ENCODE peak calls at places on chromosomes 7 and 10, in five cellular contexts. One of them, this sample, is unnamed. For H3K4me1, the result is how much of the 10 kb centered on the place peaks cover.

GRCh38 chr7:79453558-79454324 is at the start of gene MAGI2:
- DNase-seq in cardiac muscle cell: peak
- DNase-seq in lung: peak
- DNase-seq in stomach: peak
- DNase-seq in RWPE2: peak
- DNase-seq in this sample: peak

GRCh38 chr10:3758491-3758970 is 26.5 kb downstream of the KLF6 start:
- DNase-seq in cardiac muscle cell: no peak
- DNase-seq in RWPE2: no peak
- DNase-seq in lung: no peak
- DNase-seq in stomach: no peak
- DNase-seq in this sample: no peak

GRCh38 chr7:51459809-51460208 is 143.2 kb upstream of the COBL start:
- DNase-seq in RWPE2: no peak
- DNase-seq in cardiac muscle cell: no peak
- DNase-seq in stomach: no peak
- DNase-seq in lung: no peak
- DNase-seq in this sample: no peak

GRCh38 chr7:148296994-148297644 is 293.4 kb upstream of the C7orf33 start:
- DNase-seq in RWPE2: no peak
- DNase-seq in stomach: no peak
- DNase-seq in cardiac muscle cell: no peak
- DNase-seq in lung: no peak
- DNase-seq in this sample: no peak

GRCh38 chr10:34969171-34969570 is 121.0 kb downstream of the CUL2 start:
- DNase-seq in RWPE2: no peak
- DNase-seq in lung: no peak
- DNase-seq in stomach: no peak
- DNase-seq in cardiac muscle cell: no peak
- DNase-seq in this sample: no peak

GRCh38 chr10:17059197-17059688 is 70.4 kb downstream of the CUBN start:
- DNase-seq in cardiac muscle cell: peak
- DNase-seq in RWPE2: no peak
- DNase-seq in lung: no peak
- DNase-seq in stomach: no peak
- DNase-seq in this sample: no peak

GRCh38 chr7:105902325-105902911 is 26.0 kb upstream of the ATXN7L1 start:
- DNase-seq in RWPE2: no peak
- DNase-seq in stomach: no peak
- DNase-seq in lung: no peak
- DNase-seq in cardiac muscle cell: no peak
- DNase-seq in this sample: no peak

GRCh38 chr10:71873582-71874182 is 22.6 kb upstream of the PSAP start:
- DNase-seq in lung: no peak
- DNase-seq in cardiac muscle cell: no peak
- DNase-seq in stomach: no peak
- DNase-seq in RWPE2: no peak
- DNase-seq in this sample: no peak

GRCh38 chr10:118568327-118568848 is 27.1 kb downstream of the PRLHR start:
- DNase-seq in RWPE2: no peak
- DNase-seq in stomach: no peak
- DNase-seq in cardiac muscle cell: peak
- DNase-seq in lung: peak
- DNase-seq in this sample: no peak

GRCh38 chr7:4819450-4820404 is 42.1 kb downstream of the PAPOLB start:
- DNase-seq in stomach: no peak
- DNase-seq in cardiac muscle cell: no peak
- DNase-seq in lung: no peak
- DNase-seq in RWPE2: no peak
- DNase-seq in this sample: no peak

GRCh38 chr10:28624351-28624750 is 53.0 kb upstream of the BAMBI start:
- DNase-seq in RWPE2: no peak
- DNase-seq in lung: no peak
- DNase-seq in stomach: no peak
- DNase-seq in cardiac muscle cell: no peak
- DNase-seq in this sample: no peak

GRCh38 chr10:60299961-60300883 is 89.5 kb downstream of the ANK3 start:
- DNase-seq in stomach: no peak
- DNase-seq in cardiac muscle cell: peak
- DNase-seq in RWPE2: no peak
- DNase-seq in lung: no peak
- DNase-seq in this sample: no peak

GRCh38 chr7:12647364-12648219 is 39.8 kb upstream of the ARL4A start:
- DNase-seq in stomach: peak
- DNase-seq in lung: no peak
- DNase-seq in RWPE2: no peak
- DNase-seq in cardiac muscle cell: no peak
- DNase-seq in this sample: no peak

GRCh38 chr10:63677001-63677400 is 155.8 kb downstream of the REEP3 start:
- DNase-seq in RWPE2: no peak
- DNase-seq in lung: no peak
- DNase-seq in stomach: no peak
- DNase-seq in cardiac muscle cell: no peak
- DNase-seq in this sample: no peak

GRCh38 chr7:159097661-159098423 is 46.8 kb downstream of the VIPR2 start:
- DNase-seq in stomach: peak
- DNase-seq in cardiac muscle cell: no peak
- DNase-seq in lung: no peak
- DNase-seq in RWPE2: peak
- DNase-seq in this sample: peak

GRCh38 chr10:68561804-68562649 is 1.9 kb downstream of the TET1 start:
- DNase-seq in lung: no peak
- DNase-seq in RWPE2: no peak
- DNase-seq in cardiac muscle cell: peak
- DNase-seq in stomach: no peak
- DNase-seq in this sample: no peak

GRCh38 chr10:124455441-124455840 is 5.6 kb upstream of the NKX1-2 start:
- DNase-seq in lung: no peak
- DNase-seq in RWPE2: no peak
- DNase-seq in stomach: no peak
- DNase-seq in cardiac muscle cell: no peak
- DNase-seq in this sample: no peak

GRCh38 chr7:66514050-66514449 is 114.6 kb upstream of the KCTD7 start:
- DNase-seq in stomach: no peak
- DNase-seq in cardiac muscle cell: no peak
- DNase-seq in lung: no peak
- DNase-seq in RWPE2: no peak
- DNase-seq in this sample: no peak

GRCh38 chr7:14389052-14389988 is 399.9 kb upstream of the ETV1 start:
- DNase-seq in lung: no peak
- DNase-seq in cardiac muscle cell: no peak
- DNase-seq in stomach: no peak
- DNase-seq in RWPE2: no peak
- DNase-seq in this sample: no peak

GRCh38 chr10:85280014-85280413 is 951.6 kb downstream of the CCSER2 start:
- DNase-seq in lung: peak
- DNase-seq in RWPE2: no peak
- DNase-seq in stomach: no peak
- DNase-seq in cardiac muscle cell: no peak
- DNase-seq in this sample: no peak

GRCh38 chr7:19020062-19020461 is 97.4 kb downstream of the TWIST1 start:
- DNase-seq in cardiac muscle cell: peak
- DNase-seq in lung: no peak
- DNase-seq in stomach: no peak
- DNase-seq in RWPE2: no peak
- DNase-seq in this sample: no peak

GRCh38 chr7:19020711-19021110 is 96.7 kb downstream of the TWIST1 start:
- DNase-seq in lung: no peak
- DNase-seq in RWPE2: no peak
- DNase-seq in cardiac muscle cell: no peak
- DNase-seq in stomach: no peak
- DNase-seq in this sample: no peak

GRCh38 chr7:19026888-19027287 is 90.5 kb downstream of the TWIST1 start:
- DNase-seq in cardiac muscle cell: no peak
- DNase-seq in lung: no peak
- DNase-seq in RWPE2: no peak
- DNase-seq in stomach: no peak
- DNase-seq in this sample: no peak

GRCh38 chr7:19024261-19024660 is 93.2 kb downstream of the TWIST1 start:
- DNase-seq in cardiac muscle cell: peak
- DNase-seq in RWPE2: no peak
- DNase-seq in stomach: no peak
- DNase-seq in lung: no peak
- DNase-seq in this sample: no peak

GRCh38 chr7:19023477-19023876 is 94.0 kb downstream of the TWIST1 start:
- DNase-seq in RWPE2: no peak
- DNase-seq in lung: no peak
- DNase-seq in cardiac muscle cell: no peak
- DNase-seq in stomach: no peak
- DNase-seq in this sample: no peak
- H3K4me3 ChIP-seq in RWPE2: no peak
- H3K4me3 ChIP-seq in lung: no peak
- H3K4me3 ChIP-seq in cardiac muscle cell: no peak
- H3K4me3 ChIP-seq in stomach: no peak
- H3K4me3 ChIP-seq in this sample: no peak

GRCh38 chr7:834277-834676 is 2.0 kb downstream of the SUN1 start:
- DNase-seq in RWPE2: no peak
- DNase-seq in cardiac muscle cell: no peak
- DNase-seq in lung: no peak
- DNase-seq in stomach: no peak
- DNase-seq in this sample: no peak

GRCh38 chr7:832968-833424 is 720 bp downstream of the SUN1 start:
- DNase-seq in RWPE2: no peak
- DNase-seq in stomach: no peak
- DNase-seq in cardiac muscle cell: no peak
- DNase-seq in lung: no peak
- DNase-seq in this sample: no peak

GRCh38 chr7:835021-835420 is 2.7 kb downstream of the SUN1 start:
- DNase-seq in stomach: no peak
- DNase-seq in lung: no peak
- DNase-seq in RWPE2: no peak
- DNase-seq in cardiac muscle cell: no peak
- DNase-seq in this sample: no peak

GRCh38 chr7:832292-832967 is at the start of gene SUN1:
- DNase-seq in cardiac muscle cell: peak
- DNase-seq in lung: no peak
- DNase-seq in stomach: no peak
- DNase-seq in RWPE2: peak
- DNase-seq in this sample: peak

DNA sequence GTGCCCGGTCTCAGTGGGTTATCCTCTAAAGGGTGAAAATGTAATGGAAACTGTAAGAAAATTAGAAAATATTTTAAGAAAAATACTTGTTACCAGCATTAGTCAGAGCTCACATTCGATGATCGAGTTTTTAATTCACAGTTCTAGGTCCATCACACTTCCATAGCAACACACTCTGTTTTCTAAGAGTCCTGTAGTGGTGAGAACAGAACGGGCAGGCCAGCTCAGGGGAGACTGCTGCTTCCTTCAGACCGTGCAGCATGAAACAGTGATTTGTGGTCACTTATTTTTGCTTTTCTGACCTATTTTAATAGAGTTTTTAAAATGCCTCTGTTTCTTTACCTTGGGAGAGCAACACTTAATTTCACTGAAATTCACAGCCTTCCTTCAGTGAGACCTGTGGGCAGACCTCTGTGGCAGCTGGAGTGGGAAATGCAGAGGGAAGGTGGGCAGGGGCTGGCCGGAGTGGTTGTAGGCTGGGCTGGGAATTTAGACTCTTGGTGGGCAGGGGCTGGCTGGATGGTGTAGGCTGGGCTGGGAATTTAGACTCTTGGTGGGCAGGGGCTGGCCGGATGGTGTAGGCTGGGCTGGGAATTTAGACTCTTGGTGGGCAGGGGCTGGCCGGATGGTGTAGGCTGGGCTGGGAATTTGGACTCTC is 1.5 kb downstream of the SUN1 start:
- DNase-seq in lung: no peak
- DNase-seq in cardiac muscle cell: no peak
- DNase-seq in stomach: no peak
- DNase-seq in RWPE2: peak
- DNase-seq in this sample: no peak
- H3K4me1 ChIP-seq in lung: under half
- H3K4me1 ChIP-seq in cardiac muscle cell: under half
- H3K4me1 ChIP-seq in stomach: half or more
- H3K4me1 ChIP-seq in RWPE2: half or more
- H3K4me1 ChIP-seq in this sample: half or more

DNA sequence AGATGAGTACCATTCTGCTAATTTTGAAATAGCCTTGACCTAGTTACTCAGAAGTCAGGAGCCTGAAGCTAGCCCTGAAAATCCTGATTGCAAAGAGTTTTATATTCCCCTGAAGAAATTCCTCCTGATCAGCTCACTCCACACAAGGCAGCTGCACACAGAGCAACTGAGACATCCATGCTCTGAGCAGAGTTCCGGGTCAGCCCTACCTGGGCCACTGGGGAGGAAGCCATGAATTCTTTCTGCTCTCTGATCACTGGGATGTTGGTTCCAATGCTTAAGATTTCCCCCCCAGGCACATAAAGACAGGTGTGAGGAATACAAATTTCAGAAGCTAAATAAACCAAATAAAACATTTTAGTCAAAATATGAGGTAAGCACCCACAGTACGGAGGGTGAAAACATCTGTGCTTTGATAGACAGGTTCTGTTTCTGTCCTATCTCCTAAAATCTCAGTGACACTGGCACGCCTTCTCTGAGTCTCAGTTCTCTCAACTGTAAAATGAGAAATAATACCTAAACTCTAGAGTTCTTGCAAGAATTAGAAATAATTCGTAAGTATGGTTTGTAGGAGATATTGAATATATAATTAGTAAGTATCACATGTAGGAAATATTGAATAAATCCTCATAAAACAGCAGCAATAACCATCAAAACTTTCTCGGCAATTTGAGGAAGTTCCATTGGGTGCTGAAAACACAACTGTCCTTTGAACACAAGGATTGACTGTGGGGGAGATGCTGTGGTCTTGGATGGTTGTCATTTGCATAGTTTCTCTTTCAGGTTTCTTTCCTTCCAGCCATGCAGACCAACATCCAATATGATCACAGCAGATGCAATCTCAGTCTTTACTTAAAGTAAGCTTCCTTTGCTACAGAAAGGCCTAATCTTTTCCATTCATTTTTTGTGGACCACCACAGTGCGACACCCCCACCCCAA is 133.0 kb upstream of the TNS3 start:
- DNase-seq in stomach: no peak
- DNase-seq in RWPE2: no peak
- DNase-seq in cardiac muscle cell: no peak
- DNase-seq in lung: no peak
- DNase-seq in this sample: no peak
- H3K4me3 ChIP-seq in stomach: no peak
- H3K4me3 ChIP-seq in RWPE2: no peak
- H3K4me3 ChIP-seq in cardiac muscle cell: no peak
- H3K4me3 ChIP-seq in lung: no peak
- H3K4me3 ChIP-seq in this sample: no peak

DNA sequence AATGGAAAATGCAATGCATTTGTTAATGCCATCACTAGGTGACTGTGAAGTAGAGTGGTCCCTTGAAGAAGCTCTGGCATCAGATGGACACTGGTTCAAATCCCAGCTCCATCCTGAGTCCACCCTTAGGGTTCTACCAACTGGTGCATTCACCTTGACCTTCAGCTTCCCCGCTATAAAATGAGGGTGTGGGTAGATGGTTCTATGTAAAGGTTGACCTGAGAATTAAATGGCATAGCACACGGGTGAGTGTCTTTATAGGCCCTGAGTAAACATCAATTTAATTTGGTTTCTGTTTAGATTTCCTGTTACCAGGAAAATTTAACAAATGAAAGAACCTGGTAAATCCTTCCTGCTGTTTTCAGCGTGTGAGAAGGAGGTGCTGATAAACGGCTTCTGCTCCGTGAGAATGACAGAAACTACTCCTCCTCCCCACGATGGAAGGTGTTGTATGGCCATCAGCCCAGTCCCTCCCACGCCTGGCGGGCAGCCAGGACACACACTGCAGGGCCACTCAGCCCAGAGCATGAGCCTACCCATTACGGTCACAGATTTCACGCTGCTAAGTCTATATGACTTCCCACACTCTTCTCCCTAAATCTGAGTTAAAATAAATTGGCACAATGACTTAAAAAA is 210.1 kb downstream of the TNS3 start:
- DNase-seq in cardiac muscle cell: peak
- DNase-seq in stomach: peak
- DNase-seq in RWPE2: no peak
- DNase-seq in lung: peak
- DNase-seq in this sample: peak
- H3K4me1 ChIP-seq in cardiac muscle cell: under half
- H3K4me1 ChIP-seq in stomach: under half
- H3K4me1 ChIP-seq in RWPE2: under half
- H3K4me1 ChIP-seq in lung: under half
- H3K4me1 ChIP-seq in this sample: under half